ENCODE peak calls at places on chromosomes 12 and 14, in eight cellular contexts. One of them, this sample, is unnamed. For H3K9me3, the result is how much of the 10 kb centered on the place peaks cover.

GRCh38 chr12:83805137-83805818 is 1107.3 kb downstream of the SLC6A15 start:
- DNase-seq in tibial nerve: no peak
- DNase-seq in fibroblast of lung: no peak
- DNase-seq in A549: peak
- DNase-seq in K562: no peak
- DNase-seq in suprapubic skin: no peak
- DNase-seq in GM23248: no peak
- DNase-seq in CD8-positive, alpha-beta T cell: no peak
- DNase-seq in this sample: no peak

GRCh38 chr12:103495158-103495782 is 498 bp downstream of the C12orf42 start:
- DNase-seq in fibroblast of lung: no peak
- DNase-seq in tibial nerve: no peak
- DNase-seq in CD8-positive, alpha-beta T cell: peak
- DNase-seq in suprapubic skin: no peak
- DNase-seq in GM23248: no peak
- DNase-seq in K562: no peak
- DNase-seq in A549: peak
- DNase-seq in this sample: peak

GRCh38 chr12:64216239-64216638 is 5.9 kb downstream of the KICS2 start:
- DNase-seq in K562: no peak
- DNase-seq in fibroblast of lung: no peak
- DNase-seq in A549: no peak
- DNase-seq in CD8-positive, alpha-beta T cell: no peak
- DNase-seq in tibial nerve: no peak
- DNase-seq in suprapubic skin: no peak
- DNase-seq in GM23248: no peak
- DNase-seq in this sample: no peak

GRCh38 chr12:112151766-112152541 is 26.6 kb downstream of the TRAFD1 start:
- DNase-seq in K562: no peak
- DNase-seq in A549: no peak
- DNase-seq in tibial nerve: no peak
- DNase-seq in CD8-positive, alpha-beta T cell: no peak
- DNase-seq in suprapubic skin: no peak
- DNase-seq in fibroblast of lung: no peak
- DNase-seq in GM23248: no peak
- DNase-seq in this sample: no peak

GRCh38 chr14:95023886-95024285 is 133.4 kb downstream of the DICER1 start:
- DNase-seq in fibroblast of lung: no peak
- DNase-seq in tibial nerve: no peak
- DNase-seq in K562: no peak
- DNase-seq in A549: no peak
- DNase-seq in GM23248: peak
- DNase-seq in CD8-positive, alpha-beta T cell: no peak
- DNase-seq in suprapubic skin: no peak
- DNase-seq in this sample: no peak

GRCh38 chr12:7354521-7354920 is 50.6 kb downstream of the ACSM4 start:
- DNase-seq in suprapubic skin: no peak
- DNase-seq in tibial nerve: no peak
- DNase-seq in K562: no peak
- DNase-seq in fibroblast of lung: no peak
- DNase-seq in A549: no peak
- DNase-seq in CD8-positive, alpha-beta T cell: no peak
- DNase-seq in GM23248: peak
- DNase-seq in this sample: no peak

GRCh38 chr14:92207012-92207927 is 85.5 kb downstream of the CPSF2 start:
- DNase-seq in tibial nerve: no peak
- DNase-seq in A549: no peak
- DNase-seq in GM23248: no peak
- DNase-seq in suprapubic skin: peak
- DNase-seq in K562: peak
- DNase-seq in CD8-positive, alpha-beta T cell: no peak
- DNase-seq in fibroblast of lung: no peak
- DNase-seq in this sample: no peak

GRCh38 chr14:59570122-59570521 is 6.5 kb downstream of the CCDC175 start:
- DNase-seq in tibial nerve: no peak
- DNase-seq in suprapubic skin: no peak
- DNase-seq in A549: peak
- DNase-seq in fibroblast of lung: no peak
- DNase-seq in K562: no peak
- DNase-seq in CD8-positive, alpha-beta T cell: no peak
- DNase-seq in GM23248: no peak
- DNase-seq in this sample: no peak

GRCh38 chr14:53458368-53458814 is 305.3 kb upstream of the DDHD1 start:
- DNase-seq in GM23248: peak
- DNase-seq in CD8-positive, alpha-beta T cell: no peak
- DNase-seq in A549: peak
- DNase-seq in fibroblast of lung: peak
- DNase-seq in suprapubic skin: no peak
- DNase-seq in K562: no peak
- DNase-seq in tibial nerve: no peak
- DNase-seq in this sample: no peak

GRCh38 chr12:59698599-59698998 is 102.8 kb downstream of the SLC16A7 start:
- DNase-seq in GM23248: peak
- DNase-seq in tibial nerve: no peak
- DNase-seq in CD8-positive, alpha-beta T cell: no peak
- DNase-seq in K562: no peak
- DNase-seq in suprapubic skin: no peak
- DNase-seq in fibroblast of lung: peak
- DNase-seq in A549: no peak
- DNase-seq in this sample: no peak

GRCh38 chr14:51859136-51859535 is 1.3 kb upstream of the GNG2 start:
- DNase-seq in K562: no peak
- DNase-seq in GM23248: peak
- DNase-seq in A549: no peak
- DNase-seq in suprapubic skin: no peak
- DNase-seq in tibial nerve: no peak
- DNase-seq in fibroblast of lung: no peak
- DNase-seq in CD8-positive, alpha-beta T cell: no peak
- DNase-seq in this sample: no peak

GRCh38 chr14:101884537-101885253 is 79.7 kb upstream of the DYNC1H1 start:
- DNase-seq in fibroblast of lung: no peak
- DNase-seq in tibial nerve: no peak
- DNase-seq in K562: peak
- DNase-seq in A549: no peak
- DNase-seq in CD8-positive, alpha-beta T cell: no peak
- DNase-seq in suprapubic skin: no peak
- DNase-seq in GM23248: no peak
- DNase-seq in this sample: no peak

GRCh38 chr12:122852336-122853275 is 17.3 kb downstream of the HIP1R start:
- DNase-seq in tibial nerve: no peak
- DNase-seq in GM23248: peak
- DNase-seq in fibroblast of lung: no peak
- DNase-seq in A549: no peak
- DNase-seq in K562: no peak
- DNase-seq in suprapubic skin: peak
- DNase-seq in CD8-positive, alpha-beta T cell: no peak
- DNase-seq in this sample: no peak

GRCh38 chr12:51270067-51270846 is at the start of gene SMAGP:
- DNase-seq in fibroblast of lung: peak
- DNase-seq in GM23248: peak
- DNase-seq in tibial nerve: no peak
- DNase-seq in K562: peak
- DNase-seq in suprapubic skin: peak
- DNase-seq in CD8-positive, alpha-beta T cell: peak
- DNase-seq in A549: peak
- DNase-seq in this sample: peak

DNA sequence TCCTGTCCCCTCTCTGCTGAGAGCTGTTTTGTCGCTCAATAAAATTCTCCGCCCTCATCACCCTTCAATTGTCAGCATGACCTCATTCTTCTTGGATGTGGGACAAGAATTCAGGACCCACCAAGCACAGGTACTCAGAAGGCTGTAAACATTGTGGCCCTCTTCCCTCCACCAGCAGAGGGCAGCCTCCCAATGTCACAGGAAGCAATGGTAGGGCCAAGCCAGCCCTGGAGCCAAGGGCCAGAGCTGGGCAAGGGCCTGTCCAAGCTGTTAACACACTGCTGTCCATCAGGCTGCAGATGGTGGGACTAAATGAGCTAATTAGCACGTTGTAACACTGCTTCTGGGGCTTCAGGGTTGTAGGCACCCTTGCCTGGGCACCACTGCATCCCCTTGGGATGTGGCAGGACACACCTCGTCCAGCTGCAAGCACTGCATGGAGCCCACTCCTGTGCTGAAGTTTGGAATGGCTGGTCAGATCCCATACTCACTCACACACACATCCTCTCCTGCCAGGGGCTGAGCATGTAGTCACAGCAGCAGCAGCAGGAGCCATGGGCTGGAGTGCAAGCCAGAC is 62.7 kb upstream of the HECTD1 start:
- DNase-seq in fibroblast of lung: no peak
- DNase-seq in A549: peak
- DNase-seq in CD8-positive, alpha-beta T cell: no peak
- DNase-seq in tibial nerve: no peak
- DNase-seq in suprapubic skin: no peak
- DNase-seq in GM23248: peak
- DNase-seq in K562: peak
- DNase-seq in this sample: peak
- H3K9me3 ChIP-seq in fibroblast of lung: under half
- H3K9me3 ChIP-seq in A549: under half
- H3K9me3 ChIP-seq in CD8-positive, alpha-beta T cell: under half
- H3K9me3 ChIP-seq in tibial nerve: under half
- H3K9me3 ChIP-seq in suprapubic skin: under half
- H3K9me3 ChIP-seq in GM23248: under half
- H3K9me3 ChIP-seq in K562: under half
- H3K9me3 ChIP-seq in this sample: under half

GRCh38 chr12:66676241-66676640 is 2.6 kb downstream of the GRIP1 start:
- DNase-seq in K562: no peak
- DNase-seq in A549: no peak
- DNase-seq in suprapubic skin: no peak
- DNase-seq in tibial nerve: no peak
- DNase-seq in GM23248: no peak
- DNase-seq in fibroblast of lung: no peak
- DNase-seq in CD8-positive, alpha-beta T cell: no peak
- DNase-seq in this sample: no peak
- H3K4me3 ChIP-seq in K562: no peak
- H3K4me3 ChIP-seq in A549: no peak
- H3K4me3 ChIP-seq in suprapubic skin: no peak
- H3K4me3 ChIP-seq in tibial nerve: no peak
- H3K4me3 ChIP-seq in GM23248: no peak
- H3K4me3 ChIP-seq in fibroblast of lung: no peak
- H3K4me3 ChIP-seq in CD8-positive, alpha-beta T cell: no peak
- H3K4me3 ChIP-seq in this sample: no peak

GRCh38 chr14:54906075-54906474 is 3.4 kb upstream of the GCH1 start:
- DNase-seq in fibroblast of lung: no peak
- DNase-seq in A549: no peak
- DNase-seq in suprapubic skin: no peak
- DNase-seq in tibial nerve: no peak
- DNase-seq in GM23248: no peak
- DNase-seq in K562: no peak
- DNase-seq in CD8-positive, alpha-beta T cell: no peak
- DNase-seq in this sample: no peak

GRCh38 chr14:54902521-54903420 is at the start of gene GCH1:
- DNase-seq in GM23248: peak
- DNase-seq in CD8-positive, alpha-beta T cell: peak
- DNase-seq in tibial nerve: no peak
- DNase-seq in A549: peak
- DNase-seq in suprapubic skin: peak
- DNase-seq in K562: peak
- DNase-seq in fibroblast of lung: peak
- DNase-seq in this sample: peak

GRCh38 chr14:54901380-54902142 is 1.1 kb downstream of the GCH1 start:
- DNase-seq in GM23248: peak
- DNase-seq in K562: no peak
- DNase-seq in suprapubic skin: peak
- DNase-seq in A549: peak
- DNase-seq in CD8-positive, alpha-beta T cell: no peak
- DNase-seq in tibial nerve: no peak
- DNase-seq in fibroblast of lung: no peak
- DNase-seq in this sample: no peak

GRCh38 chr14:54902143-54902520 is 494 bp downstream of the GCH1 start:
- DNase-seq in tibial nerve: peak
- DNase-seq in GM23248: peak
- DNase-seq in fibroblast of lung: peak
- DNase-seq in suprapubic skin: peak
- DNase-seq in K562: peak
- DNase-seq in A549: peak
- DNase-seq in CD8-positive, alpha-beta T cell: peak
- DNase-seq in this sample: peak
- H3K27ac ChIP-seq in tibial nerve: peak
- H3K27ac ChIP-seq in GM23248: no peak
- H3K27ac ChIP-seq in fibroblast of lung: no peak
- H3K27ac ChIP-seq in suprapubic skin: peak
- H3K27ac ChIP-seq in K562: peak
- H3K27ac ChIP-seq in A549: peak
- H3K27ac ChIP-seq in CD8-positive, alpha-beta T cell: peak
- H3K27ac ChIP-seq in this sample: peak

GRCh38 chr12:127179199-127179598 is 1087.8 kb upstream of the TMEM132C start:
- DNase-seq in suprapubic skin: no peak
- DNase-seq in A549: no peak
- DNase-seq in K562: no peak
- DNase-seq in CD8-positive, alpha-beta T cell: no peak
- DNase-seq in fibroblast of lung: no peak
- DNase-seq in GM23248: peak
- DNase-seq in tibial nerve: no peak
- DNase-seq in this sample: no peak
- H3K9me3 ChIP-seq in suprapubic skin: under half
- H3K9me3 ChIP-seq in A549: under half
- H3K9me3 ChIP-seq in K562: under half
- H3K9me3 ChIP-seq in CD8-positive, alpha-beta T cell: under half
- H3K9me3 ChIP-seq in fibroblast of lung: under half
- H3K9me3 ChIP-seq in GM23248: under half
- H3K9me3 ChIP-seq in tibial nerve: under half
- H3K9me3 ChIP-seq in this sample: under half

GRCh38 chr14:99840265-99840664 is 47.1 kb downstream of the EML1 start:
- DNase-seq in tibial nerve: no peak
- DNase-seq in CD8-positive, alpha-beta T cell: no peak
- DNase-seq in suprapubic skin: no peak
- DNase-seq in K562: no peak
- DNase-seq in A549: no peak
- DNase-seq in GM23248: no peak
- DNase-seq in fibroblast of lung: no peak
- DNase-seq in this sample: no peak

GRCh38 chr14:99837822-99838221 is 44.6 kb downstream of the EML1 start:
- DNase-seq in A549: no peak
- DNase-seq in tibial nerve: no peak
- DNase-seq in fibroblast of lung: no peak
- DNase-seq in GM23248: no peak
- DNase-seq in suprapubic skin: no peak
- DNase-seq in CD8-positive, alpha-beta T cell: no peak
- DNase-seq in K562: no peak
- DNase-seq in this sample: no peak

GRCh38 chr14:99839696-99840095 is 46.5 kb downstream of the EML1 start:
- DNase-seq in A549: no peak
- DNase-seq in GM23248: no peak
- DNase-seq in fibroblast of lung: no peak
- DNase-seq in K562: no peak
- DNase-seq in suprapubic skin: no peak
- DNase-seq in CD8-positive, alpha-beta T cell: no peak
- DNase-seq in tibial nerve: no peak
- DNase-seq in this sample: no peak

GRCh38 chr14:99840774-99841305 is 47.6 kb downstream of the EML1 start:
- DNase-seq in GM23248: no peak
- DNase-seq in CD8-positive, alpha-beta T cell: no peak
- DNase-seq in fibroblast of lung: no peak
- DNase-seq in K562: no peak
- DNase-seq in tibial nerve: no peak
- DNase-seq in A549: no peak
- DNase-seq in suprapubic skin: no peak
- DNase-seq in this sample: no peak

GRCh38 chr14:99838555-99839193 is 45.5 kb downstream of the EML1 start:
- DNase-seq in GM23248: no peak
- DNase-seq in tibial nerve: peak
- DNase-seq in suprapubic skin: no peak
- DNase-seq in CD8-positive, alpha-beta T cell: no peak
- DNase-seq in A549: peak
- DNase-seq in fibroblast of lung: peak
- DNase-seq in K562: no peak
- DNase-seq in this sample: no peak
- H3K4me3 ChIP-seq in GM23248: no peak
- H3K4me3 ChIP-seq in tibial nerve: no peak
- H3K4me3 ChIP-seq in suprapubic skin: no peak
- H3K4me3 ChIP-seq in CD8-positive, alpha-beta T cell: no peak
- H3K4me3 ChIP-seq in A549: no peak
- H3K4me3 ChIP-seq in fibroblast of lung: no peak
- H3K4me3 ChIP-seq in K562: no peak
- H3K4me3 ChIP-seq in this sample: no peak

This sample was measured in WERI-Rb-1.